ENCODE peak calls at places on chromosomes 3 and 15, in seven cellular contexts. W is NCI-H460; U is activated CD4-positive, alpha-beta T cell treated with anti-CD3 and anti-CD28 coated beads for 48 hours; K is lung; F is fibroblast of villous mesenchyme; I is effector memory CD4-positive, alpha-beta T cell; L is SW 1271. C is an unnamed sample.

GRCh38 chr15:69931159-69931558 is 166.6 kb downstream of the TLE3 start:
- DNase-seq in W (no peak), U (no peak), K (no peak), F (no peak), I (no peak), L (no peak), C (no peak)

GRCh38 chr3:190911382-190911781 is 48.9 kb upstream of the GMNC start:
- DNase-seq in W (no peak), U (no peak), K (no peak), F (no peak), I (no peak), L (no peak), C (no peak)

GRCh38 chr3:58633157-58633865 is 33.3 kb downstream of the FAM3D start:
- DNase-seq in W (no peak), U (no peak), K (no peak), F (no peak), I (no peak), L (no peak), C (no peak)

GRCh38 chr3:14509796-14510100 is 30.4 kb downstream of the GRIP2 start:
- DNase-seq in W (no peak), U (no peak), K (no peak), F (no peak), I (no peak), L (no peak), C (no peak)

GRCh38 chr15:37134699-37135131 is 34.4 kb upstream of the MEIS2 start:
- DNase-seq in W (peak), U (no peak), K (no peak), F (peak), I (no peak), L (no peak), C (no peak)

GRCh38 chr3:66177026-66177425 is 43.8 kb upstream of the SLC25A26 start:
- DNase-seq in W (no peak), U (no peak), K (no peak), F (no peak), I (no peak), L (no peak), C (no peak)

GRCh38 chr3:105781871-105782270 is 86.9 kb downstream of the CBLB start:
- DNase-seq in W (no peak), U (no peak), K (no peak), F (peak), I (no peak), L (no peak), C (no peak)

GRCh38 chr15:101451192-101451799 is 38.2 kb downstream of the PCSK6 start:
- DNase-seq in W (no peak), U (peak), K (no peak), F (peak), I (no peak), L (no peak), C (no peak)

GRCh38 chr3:101638262-101638745 is 38.6 kb downstream of the ZBTB11 start:
- DNase-seq in W (no peak), U (no peak), K (no peak), F (peak), I (no peak), L (no peak), C (no peak)

GRCh38 chr15:72472907-72473669 is 1.0 kb upstream of the ARIH1 start:
- DNase-seq in W (peak), U (no peak), K (no peak), F (peak), I (no peak), L (no peak), C (no peak)

GRCh38 chr3:95567346-95567745 is 1247.0 kb upstream of the EPHA6 start:
- DNase-seq in W (no peak), U (no peak), K (no peak), F (no peak), I (no peak), L (no peak), C (no peak)

GRCh38 chr3:108914774-108915641 is 38.7 kb downstream of the GUCA1C start:
- DNase-seq in W (peak), U (peak), K (peak), F (peak), I (peak), L (no peak), C (peak)

GRCh38 chr3:11452988-11453847 is 181.0 kb downstream of the ATG7 start:
- DNase-seq in W (no peak), U (no peak), K (no peak), F (peak), I (no peak), L (no peak), C (no peak)

GRCh38 chr15:46297766-46298165 is 662.9 kb downstream of the SQOR start:
- DNase-seq in W (no peak), U (no peak), K (no peak), F (no peak), I (no peak), L (no peak), C (no peak)

C was measured in T-helper 2 cell.